ENCODE peak calls at places on chromosomes 13 and 19, in six cellular contexts. J, K, V, N, H and I are unnamed samples.
A peak's percentile ranks its signal among the peaks of the same experiment; 100 is the strongest.

GRCh38 chr13:72462726-72463125 is 264.7 kb downstream of the MZT1 start:
- DNase-seq in J (no peak), K (no peak), V (no peak), N (no peak), H (no peak), I (no peak)

GRCh38 chr13:93079294-93079693 is 147.3 kb upstream of the GPC6 start:
- DNase-seq in J (no peak), K (no peak), V (no peak), N (no peak), H (peak; percentile 78), I (no peak)

GRCh38 chr13:76822691-76823267 is 63.4 kb downstream of the KCTD12 start:
- DNase-seq in J (no peak), K (no peak), V (no peak), N (peak; percentile 8), H (peak; percentile 60), I (peak; percentile 8)

GRCh38 chr19:14786421-14786851 is 8.1 kb upstream of the ADGRE2 start:
- DNase-seq in J (no peak), K (peak; percentile 25), V (peak; percentile 57), N (peak; percentile 34), H (peak; percentile 8), I (peak; percentile 36)

GRCh38 chr19:16851031-16851712 is 22.0 kb downstream of the SIN3B start:
- DNase-seq in J (peak; percentile 18), K (no peak), V (no peak), N (no peak), H (no peak), I (no peak)

GRCh38 chr19:48344892-48345291 is 18.8 kb downstream of the TMEM143 start:
- DNase-seq in J (no peak), K (no peak), V (no peak), N (no peak), H (no peak), I (no peak)

GRCh38 chr13:32423592-32423991 is 4.3 kb downstream of the N4BP2L1 start:
- DNase-seq in J (no peak), K (no peak), V (no peak), N (no peak), H (no peak), I (no peak)

GRCh38 chr19:48630289-48631036 is 6.7 kb downstream of the DBP start:
- DNase-seq in J (no peak), K (no peak), V (peak; percentile 88), N (no peak), H (peak; percentile 68), I (no peak)

GRCh38 chr13:112622375-112622774 is 34.4 kb upstream of the TUBGCP3 start:
- DNase-seq in J (no peak), K (no peak), V (no peak), N (no peak), H (no peak), I (no peak)

GRCh38 chr19:54448037-54448773 is 794 bp upstream of the LENG8 start:
- DNase-seq in J (peak; percentile 29), K (peak; percentile 71), V (peak; percentile 75), N (peak; percentile 22), H (peak; percentile 60), I (no peak)

GRCh38 chr13:95814494-95814893 is 137.6 kb downstream of the DNAJC3 start:
- DNase-seq in J (no peak), K (no peak), V (no peak), N (no peak), H (no peak), I (no peak)

GRCh38 chr13:66443926-66444325 is 786.2 kb downstream of the PCDH9 start:
- DNase-seq in J (no peak), K (no peak), V (no peak), N (no peak), H (no peak), I (no peak)

GRCh38 chr19:57395710-57396109 is 6.1 kb downstream of the ZNF548 start:
- DNase-seq in J (no peak), K (no peak), V (no peak), N (no peak), H (no peak), I (no peak)

GRCh38 chr19:57389194-57389729 is 392 bp upstream of the ZNF548 start:
- DNase-seq in J (no peak), K (no peak), V (no peak), N (no peak), H (no peak), I (no peak)

DNA sequence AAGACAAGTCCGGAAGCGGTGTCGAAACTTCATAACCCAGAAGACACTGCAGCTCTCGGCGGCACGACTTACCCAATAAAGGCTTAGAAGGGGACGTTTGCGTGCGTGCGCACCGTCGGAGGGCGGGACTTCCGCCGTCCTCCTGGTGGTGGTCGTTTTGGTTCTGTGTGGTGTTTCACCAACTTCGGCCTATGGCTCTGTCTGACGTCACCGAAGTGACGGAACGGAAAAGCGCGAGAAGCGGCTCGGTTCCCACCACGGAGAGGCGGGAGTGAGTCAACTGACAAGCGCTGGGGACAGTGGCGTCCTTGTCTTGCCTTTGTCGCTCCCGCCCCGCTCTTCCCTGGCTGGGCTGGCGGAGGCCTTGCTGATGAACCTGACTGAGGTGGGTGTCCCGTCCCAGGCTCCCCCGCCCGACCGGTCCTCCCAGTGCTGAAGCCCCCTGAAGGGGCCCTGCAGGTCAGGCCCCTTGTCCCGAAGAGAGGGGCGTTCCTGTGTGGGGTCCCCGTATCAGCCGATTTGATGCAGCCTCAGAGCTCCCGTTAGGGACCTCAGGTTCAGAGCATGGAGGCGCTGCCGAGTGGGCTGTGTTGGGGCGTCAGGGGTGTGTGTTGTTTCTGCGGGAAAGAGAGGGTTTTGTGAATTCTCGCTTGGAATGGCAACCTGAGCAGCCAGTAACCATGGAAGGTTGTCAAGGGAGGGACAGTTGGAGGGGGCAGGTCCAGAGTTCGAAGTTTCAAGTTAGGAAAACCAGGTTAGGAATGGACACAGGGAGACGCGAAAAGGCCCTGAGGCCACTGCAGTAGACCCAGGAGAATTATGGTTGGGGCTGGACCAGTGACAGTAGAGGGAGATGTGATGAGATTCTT is at the start of gene ZNF548:
- DNase-seq in J (peak; percentile 99), K (peak; percentile 85), V (peak; percentile 97), N (peak; percentile 98), H (peak; percentile 100), I (peak; percentile 93)
- TF ChIP-seq CTCF in J (peak; percentile 31), K (no peak), V (peak; percentile 58), N (peak; percentile 46), H (peak; percentile 15), I (no peak)

GRCh38 chr19:11058246-11059030 is 30.8 kb upstream of the LDLR start:
- DNase-seq in J (no peak), K (no peak), V (no peak), N (no peak), H (no peak), I (no peak)

GRCh38 chr19:11054628-11055027 is 34.6 kb upstream of the LDLR start:
- DNase-seq in J (no peak), K (no peak), V (no peak), N (no peak), H (no peak), I (no peak)

GRCh38 chr19:11052391-11052790 is 36.9 kb upstream of the LDLR start:
- DNase-seq in J (no peak), K (no peak), V (no peak), N (no peak), H (no peak), I (no peak)

GRCh38 chr19:11050323-11051114 is 38.7 kb upstream of the LDLR start:
- DNase-seq in J (no peak), K (no peak), V (no peak), N (no peak), H (no peak), I (no peak)

DNA sequence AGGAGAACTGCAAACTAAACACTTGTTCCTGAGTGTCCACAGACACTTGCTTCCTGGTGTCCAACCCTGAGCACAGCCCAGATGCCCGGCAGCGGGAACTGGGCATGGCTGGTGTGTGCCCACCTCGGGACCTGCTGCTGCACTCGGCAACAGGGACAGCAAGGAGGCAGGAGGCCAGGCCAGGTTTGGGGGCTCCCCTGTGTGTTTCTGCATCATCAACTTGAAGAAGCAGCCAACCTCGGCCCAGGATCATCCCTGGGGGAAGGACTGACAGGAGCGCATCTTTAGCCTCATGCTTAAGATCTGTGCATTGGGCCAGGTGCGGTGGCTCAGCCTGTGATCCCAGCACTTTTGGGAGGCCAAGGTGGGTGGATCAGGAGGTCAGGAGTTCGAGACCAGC is 35.1 kb upstream of the LDLR start:
- DNase-seq in J (no peak), K (no peak), V (no peak), N (no peak), H (no peak), I (no peak)
- H3K27ac ChIP-seq in J (no peak overlapping the region), K (no peak overlapping the region), V (no peak overlapping the region), N (no peak overlapping the region), H (no peak overlapping the region), I (peak overlapping the region; percentile 8)

GRCh38 chr19:38850976-38851621 is 1.3 kb upstream of the HNRNPL start:
- DNase-seq in J (no peak), K (no peak), V (peak; percentile 63), N (no peak), H (no peak), I (no peak)

GRCh38 chr19:38849147-38849745 is 540 bp downstream of the HNRNPL start:
- DNase-seq in J (peak; percentile 89), K (peak; percentile 100), V (peak; percentile 98), N (peak; percentile 96), H (peak; percentile 96), I (peak; percentile 98)

GRCh38 chr19:38848299-38849146 is 1.3 kb downstream of the HNRNPL start:
- DNase-seq in J (no peak), K (peak; percentile 39), V (no peak), N (no peak), H (no peak), I (no peak)

GRCh38 chr19:38850231-38850975 is 617 bp upstream of the HNRNPL start:
- DNase-seq in J (peak; percentile 100), K (peak; percentile 100), V (peak; percentile 100), N (peak; percentile 100), H (peak; percentile 100), I (peak; percentile 99)

DNA sequence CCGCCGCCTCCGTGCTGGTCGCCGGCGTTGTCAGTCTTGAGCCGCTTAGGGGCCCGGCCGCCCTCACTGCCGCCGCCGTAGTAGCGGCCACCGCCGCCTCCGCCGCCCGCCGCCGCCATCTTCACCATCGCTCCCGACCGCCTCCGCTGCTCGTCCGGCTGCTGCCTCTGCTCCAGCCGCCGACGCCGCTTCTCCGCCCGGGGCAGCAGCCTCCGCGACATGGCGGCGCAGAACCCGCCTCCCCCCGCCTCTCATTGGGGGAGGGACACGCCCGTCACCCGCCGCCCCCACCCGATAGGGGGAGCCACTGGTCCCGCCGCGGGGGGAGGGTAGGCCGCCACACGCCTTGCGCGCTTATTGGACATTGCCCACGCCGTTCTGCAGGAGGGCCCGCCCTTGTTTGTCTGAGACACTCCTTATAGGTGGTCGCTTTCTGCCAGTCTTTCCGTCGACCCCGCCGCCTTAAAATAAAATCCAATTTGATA is at the start of gene HNRNPL:
- DNase-seq in J (no peak), K (no peak), V (no peak), N (no peak), H (no peak), I (peak; percentile 99)
- TF ChIP-seq CTCF in J (peak; percentile 54), K (peak; percentile 40), V (peak; percentile 28), N (peak; percentile 42), H (peak; percentile 35), I (no peak)

DNA sequence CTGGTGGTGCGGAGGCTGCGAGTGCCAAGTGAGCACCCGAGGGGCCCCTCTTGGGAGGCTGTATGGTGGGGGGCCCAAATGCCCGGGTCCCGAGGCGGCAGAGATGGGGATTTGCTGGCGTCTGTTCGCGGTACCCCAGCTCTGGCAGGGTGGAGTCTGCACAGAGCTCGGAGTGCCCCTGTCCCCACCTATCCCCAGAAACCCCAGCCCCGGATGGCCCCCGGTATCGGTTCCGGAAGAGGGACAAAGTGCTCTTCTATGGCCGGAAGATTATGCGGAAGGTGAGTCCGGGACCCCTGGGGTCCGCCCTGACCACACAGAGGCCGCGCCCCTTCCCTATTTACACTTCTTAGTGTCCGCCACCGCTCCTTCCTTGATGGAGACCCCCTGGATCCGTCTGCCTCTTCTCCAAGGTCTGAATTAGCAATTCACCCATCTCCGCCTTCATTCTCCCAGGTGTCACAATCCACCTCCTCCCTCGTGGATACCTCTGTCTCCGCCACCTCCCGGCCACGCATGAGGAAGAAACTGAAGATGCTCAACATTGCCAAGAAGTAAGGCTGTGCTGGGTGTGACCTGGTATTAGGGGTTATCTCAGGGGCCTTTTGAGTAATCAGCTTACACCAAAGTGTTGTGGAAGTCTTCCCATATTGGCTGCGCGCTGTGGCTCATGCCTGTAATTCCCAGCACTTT is 622 bp downstream of the PNPLA6 start:
- DNase-seq in J (no peak), K (no peak), V (no peak), N (no peak), H (no peak), I (no peak)
- H3K27ac ChIP-seq in J (no peak overlapping the region), K (peak overlapping the region; percentile 91), V (peak overlapping the region; percentile 86), N (no peak overlapping the region), H (peak overlapping the region; percentile 53), I (peak overlapping the region; percentile 84)